ENCODE peak calls at places on chromosomes 11 and 22, in nine cellular contexts. F is OCI-LY7; D is CD8-positive, alpha-beta memory T cell; P is right cardiac atrium; V is PC-3; Z is cardiac muscle cell; M is Peyer's patch; I is hepatocyte; A is sigmoid colon. X is an unnamed sample.

GRCh38 chr11:131904756-131905155 is 534.3 kb downstream of the NTM start:
- DNase-seq in I (no peak), Z (no peak), A (no peak), D (no peak), F (no peak), V (no peak), P (no peak), M (no peak), X (no peak)

GRCh38 chr22:25930710-25931353 is 188.8 kb downstream of the MYO18B start:
- DNase-seq in M (no peak), P (no peak), I (no peak), F (no peak), Z (no peak), V (no peak), A (no peak), D (no peak), X (no peak)

GRCh38 chr11:123129920-123130319 is 65.1 kb downstream of the CLMP start:
- DNase-seq in V (no peak), Z (no peak), I (no peak), D (no peak), P (no peak), F (no peak), M (no peak), A (no peak), X (no peak)

GRCh38 chr11:25981998-25982397 is 349.9 kb upstream of the ANO3 start:
- DNase-seq in Z (peak; percentile 53), I (peak; percentile 66), F (peak; percentile 87), M (no peak), P (no peak), V (peak; percentile 68), D (no peak), A (no peak), X (no peak)

GRCh38 chr11:44090539-44090938 is 4.9 kb upstream of the EXT2 start:
- DNase-seq in F (no peak), Z (no peak), A (no peak), M (no peak), V (no peak), D (no peak), P (no peak), I (no peak), X (no peak)

GRCh38 chr11:85718991-85719807 is 33.2 kb upstream of the CCDC89 start:
- DNase-seq in D (no peak), P (peak; percentile 61), M (no peak), V (peak; percentile 99), I (peak; percentile 45), Z (no peak), A (peak; percentile 66), F (no peak), X (peak; percentile 8)

GRCh38 chr22:46501701-46502100 is 35.7 kb downstream of the CELSR1 start:
- DNase-seq in V (peak; percentile 75), A (no peak), P (no peak), F (no peak), I (no peak), Z (no peak), D (no peak), M (no peak), X (no peak)

GRCh38 chr22:50542416-50542927 is 3.2 kb upstream of the KLHDC7B start:
- DNase-seq in F (no peak), P (no peak), D (no peak), Z (no peak), I (no peak), A (no peak), M (no peak), V (no peak), X (no peak)

GRCh38 chr11:119807841-119808240 is 78.8 kb upstream of the NECTIN1 start:
- DNase-seq in I (no peak), Z (no peak), A (no peak), D (no peak), P (no peak), V (no peak), F (no peak), M (no peak), X (no peak)

GRCh38 chr11:62507023-62507422 is 39.6 kb downstream of the AHNAK start:
- DNase-seq in F (no peak), I (no peak), Z (no peak), V (no peak), D (no peak), P (no peak), A (no peak), M (no peak), X (no peak)

GRCh38 chr11:62504158-62504973 is 42.2 kb downstream of the AHNAK start:
- DNase-seq in D (no peak), F (no peak), Z (peak; percentile 79), M (no peak), A (no peak), V (no peak), P (no peak), I (peak; percentile 41), X (no peak)

GRCh38 chr11:62506413-62506940 is 40.1 kb downstream of the AHNAK start:
- DNase-seq in A (no peak), F (no peak), P (no peak), Z (no peak), I (no peak), V (no peak), M (no peak), D (no peak), X (no peak)

GRCh38 chr11:62505112-62505783 is 41.4 kb downstream of the AHNAK start:
- DNase-seq in A (peak; percentile 76), I (peak; percentile 64), Z (peak; percentile 53), V (no peak), P (peak; percentile 84), D (no peak), F (no peak), M (peak; percentile 87), X (no peak)

DNA sequence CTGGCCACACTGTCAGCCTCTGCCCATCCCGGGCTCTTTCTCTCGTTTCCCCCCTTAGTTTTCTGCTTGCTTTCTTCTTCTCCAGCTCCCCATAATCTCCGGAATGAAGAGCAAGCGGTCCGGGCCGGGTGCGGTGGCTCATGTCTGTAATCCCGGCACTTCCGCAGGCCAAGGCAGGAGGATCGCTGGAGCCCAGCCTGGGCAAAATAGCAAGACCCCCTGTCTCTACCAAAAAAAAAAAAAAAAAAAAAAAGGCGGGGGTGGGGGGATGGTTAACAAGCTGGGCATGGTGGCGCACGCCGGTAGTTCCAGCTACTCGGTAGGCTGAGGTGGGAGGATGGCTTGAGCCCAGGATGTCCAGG is 40.8 kb downstream of the AHNAK start:
- DNase-seq in Z (no peak), F (no peak), A (no peak), V (no peak), P (peak; percentile 71), I (no peak), D (no peak), M (no peak), X (no peak)
- H3K4me3 ChIP-seq in Z (no peak overlapping the region), F (no peak overlapping the region), A (no peak overlapping the region), V (no peak overlapping the region), P (peak overlapping the region; percentile 50), I (no peak overlapping the region), D (no peak overlapping the region), M (no peak overlapping the region), X (no peak overlapping the region)

GRCh38 chr11:35998651-35999050 is 54.8 kb downstream of the LDLRAD3 start:
- DNase-seq in M (no peak), Z (no peak), V (no peak), D (no peak), A (no peak), P (no peak), F (no peak), I (no peak), X (no peak)
- H3K9me3 ChIP-seq in M (no peaks in the 10 kb centered on the region), Z (no peaks in the 10 kb centered on the region), V (no peaks in the 10 kb centered on the region), D (no peaks in the 10 kb centered on the region), A (no peaks in the 10 kb centered on the region), P (no peaks in the 10 kb centered on the region), F (no peaks in the 10 kb centered on the region), I (no peaks in the 10 kb centered on the region), X (no peaks in the 10 kb centered on the region)

GRCh38 chr11:64035581-64035980 is at the start of gene FLRT1:
- DNase-seq in D (no peak), V (no peak), Z (peak; percentile 41), A (no peak), I (no peak), M (no peak), F (no peak), P (no peak), X (no peak)
- H3K4me3 ChIP-seq in D (no peak within 1 kb of the TSS), V (peak within 1 kb of the TSS; percentile 70), Z (peak within 1 kb of the TSS; percentile 41), A (peak within 1 kb of the TSS; percentile 55), I (peak within 1 kb of the TSS; percentile 45), M (no peak within 1 kb of the TSS), F (no peak within 1 kb of the TSS), P (peak within 1 kb of the TSS; percentile 68), X (peak within 1 kb of the TSS; percentile 28)

GRCh38 chr11:113138731-113139130 is 175.7 kb upstream of the TTC12 start:
- DNase-seq in I (no peak), P (no peak), D (no peak), V (no peak), M (no peak), Z (no peak), A (no peak), F (no peak), X (no peak)

GRCh38 chr11:113141010-113141409 is 173.4 kb upstream of the TTC12 start:
- DNase-seq in P (no peak), V (no peak), M (no peak), A (no peak), F (no peak), D (no peak), Z (no peak), I (no peak), X (no peak)

GRCh38 chr11:113134605-113135004 is 173.4 kb downstream of the NCAM1 start:
- DNase-seq in Z (no peak), I (no peak), M (no peak), V (no peak), D (no peak), P (no peak), A (no peak), F (no peak), X (no peak)

GRCh38 chr11:113142508-113142907 is 171.9 kb upstream of the TTC12 start:
- DNase-seq in A (no peak), V (no peak), D (no peak), I (no peak), M (no peak), Z (no peak), F (no peak), P (no peak), X (no peak)

DNA sequence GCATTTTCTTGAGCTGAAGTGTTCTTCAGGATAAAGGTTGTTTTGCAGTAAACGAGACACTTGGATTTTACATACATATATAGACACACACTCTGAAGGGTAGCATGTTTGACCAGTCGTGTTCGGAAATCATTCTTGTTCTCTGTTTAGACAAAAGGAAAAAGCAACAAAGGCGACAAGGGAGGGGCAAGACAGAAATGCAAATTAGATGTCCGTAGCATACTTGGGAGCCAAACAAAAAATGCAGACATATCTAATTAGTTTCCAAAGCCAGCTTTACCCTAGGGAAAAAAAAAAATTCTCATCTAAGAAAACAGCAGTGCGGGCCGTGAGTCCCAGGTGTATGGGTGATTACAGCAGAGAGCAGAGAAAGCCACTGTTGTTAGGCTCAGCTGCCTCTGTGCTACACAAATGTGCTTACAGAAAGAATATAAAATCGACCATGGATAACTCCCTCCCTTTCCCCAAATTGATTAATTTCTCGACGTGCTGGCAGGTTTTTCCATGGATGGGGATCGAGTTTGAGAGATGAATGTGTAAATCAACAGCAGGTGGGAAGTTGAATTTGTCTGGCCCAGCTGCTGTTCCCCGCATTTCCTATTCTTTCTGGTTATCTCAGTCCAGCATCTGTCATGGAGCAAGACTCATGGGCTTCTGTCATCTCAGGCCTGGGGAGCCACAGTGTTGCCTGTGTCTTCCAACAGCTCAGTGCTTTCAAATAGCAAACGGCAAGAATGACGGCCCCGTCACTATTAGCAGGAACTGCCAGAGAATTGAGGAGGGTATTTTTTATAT is 176.5 kb upstream of the TTC12 start:
- DNase-seq in Z (no peak), I (no peak), V (no peak), D (no peak), A (no peak), P (no peak), M (no peak), F (no peak), X (no peak)
- H3K9me3 ChIP-seq in Z (no peaks in the 10 kb centered on the region), I (no peaks in the 10 kb centered on the region), V (no peaks in the 10 kb centered on the region), D (no peaks in the 10 kb centered on the region), A (no peaks in the 10 kb centered on the region), P (no peaks in the 10 kb centered on the region), M (no peaks in the 10 kb centered on the region), F (no peaks in the 10 kb centered on the region), X (no peaks in the 10 kb centered on the region)

GRCh38 chr11:45877221-45877620 is 8.2 kb upstream of the MAPK8IP1 start:
- DNase-seq in M (no peak), I (no peak), A (no peak), Z (no peak), D (no peak), P (no peak), V (no peak), F (no peak), X (no peak)
- H3K4me3 ChIP-seq in M (no peak overlapping the region), I (no peak overlapping the region), A (no peak overlapping the region), Z (no peak overlapping the region), D (no peak overlapping the region), P (no peak overlapping the region), V (no peak overlapping the region), F (no peak overlapping the region), X (no peak overlapping the region)

X was measured in adrenal gland.